ENCODE peak calls at places on chromosomes 3 and 15, in four cellular contexts. A is psoas muscle, R is AG09309, Z is dorsolateral prefrontal cortex. C is an unnamed sample.

GRCh38 chr3:187292631-187293513 is 1.3 kb upstream of the MASP1 start:
- DNase-seq in A (no peak), Z (no peak), R (no peak), C (peak; percentile 28)

GRCh38 chr15:96500491-96500890 is 170.0 kb downstream of the NR2F2 start:
- DNase-seq in A (no peak), R (no peak), Z (no peak), C (no peak)

GRCh38 chr15:57327985-57328471 is 48.3 kb upstream of the CGNL1 start:
- DNase-seq in A (peak; percentile 55), R (peak; percentile 95), Z (no peak), C (no peak)

GRCh38 chr3:142022381-142022780 is 127.0 kb downstream of the TFDP2 start:
- DNase-seq in R (peak; percentile 25), A (no peak), Z (no peak), C (no peak)

GRCh38 chr3:127773752-127774395 is 48.4 kb downstream of the MGLL start:
- DNase-seq in R (no peak), A (peak; percentile 4), Z (no peak), C (no peak)

GRCh38 chr3:56302417-56302816 is 165.8 kb downstream of the ERC2 start:
- DNase-seq in R (no peak), A (no peak), Z (no peak), C (no peak)

GRCh38 chr15:80764535-80764934 is 14.6 kb upstream of the CEMIP start:
- DNase-seq in R (no peak), A (no peak), Z (no peak), C (no peak)

GRCh38 chr15:67887776-67888175 is 47.9 kb upstream of the RNU6-1 start:
- DNase-seq in A (no peak), Z (no peak), R (no peak), C (no peak)

GRCh38 chr15:98744506-98744905 is 96.2 kb downstream of the IGF1R start:
- DNase-seq in Z (no peak), R (no peak), A (no peak), C (no peak)

GRCh38 chr3:55620361-55621025 is 133.4 kb upstream of the WNT5A start:
- DNase-seq in R (peak; percentile 73), A (no peak), Z (no peak), C (no peak)

GRCh38 chr3:24521306-24522154 is 26.9 kb upstream of the THRB start:
- DNase-seq in A (peak; percentile 69), Z (peak; percentile 59), R (no peak), C (peak; percentile 51)

GRCh38 chr3:186511702-186512101 is 32.5 kb downstream of the CRYGS start:
- DNase-seq in R (no peak), A (no peak), Z (no peak), C (no peak)

GRCh38 chr3:183583331-183584245 is 28.1 kb upstream of the KLHL6 start:
- DNase-seq in Z (no peak), A (no peak), R (no peak), C (peak; percentile 14)

DNA sequence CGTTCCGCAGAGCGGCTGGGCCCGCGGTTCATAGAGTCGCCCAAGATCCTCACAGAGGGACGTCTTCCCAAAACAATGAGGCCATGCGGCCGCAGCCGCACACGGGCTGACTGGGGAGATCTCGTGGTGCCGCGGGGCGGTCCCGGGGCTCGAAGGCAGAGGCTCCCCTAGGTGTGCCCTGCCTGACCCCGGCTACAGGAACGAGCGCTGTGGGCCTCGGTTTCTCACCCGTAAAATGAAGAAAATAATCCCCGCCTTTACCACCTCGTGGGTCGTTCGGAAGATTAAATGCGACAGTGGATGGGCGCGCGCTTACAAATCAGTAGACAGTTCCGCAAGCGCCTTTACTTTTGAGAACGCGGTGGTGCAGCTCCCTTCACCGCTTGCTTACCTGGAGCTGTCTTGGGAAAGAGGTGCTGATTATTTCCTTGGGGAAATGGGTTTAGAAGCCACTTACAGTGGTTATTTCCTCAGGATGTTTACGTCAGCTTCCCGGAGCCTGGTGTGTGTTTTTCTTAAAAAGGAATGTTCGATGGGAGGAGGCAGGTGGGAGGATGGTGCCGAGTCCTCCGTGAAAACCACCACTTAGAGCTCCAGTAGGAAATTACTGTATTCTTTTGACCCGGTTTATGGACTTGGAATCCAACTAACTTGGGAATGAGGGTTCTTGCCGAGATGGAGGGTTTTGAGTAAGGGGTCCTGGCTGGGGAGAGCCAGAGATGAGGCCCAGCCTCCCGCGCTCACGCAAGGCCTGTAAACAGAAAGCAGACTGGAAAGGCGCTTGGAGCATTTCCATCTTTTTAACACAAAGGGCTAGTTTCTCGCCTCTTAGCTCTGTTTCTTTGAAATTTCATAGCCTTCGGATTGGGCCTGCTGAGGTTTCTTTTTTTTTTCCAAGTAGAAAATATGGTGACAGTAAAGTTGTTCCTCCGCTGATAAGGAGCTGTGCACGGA is 2.0 kb upstream of the MEX3B start:
- DNase-seq in R (no peak), A (no peak), Z (no peak), C (peak; percentile 15)
- TF ChIP-seq CTCF in R (no peak), A (no peak), Z (no peak), C (peak; percentile 9)

GRCh38 chr15:39270976-39271375 is 309.9 kb upstream of the THBS1 start:
- DNase-seq in Z (no peak), R (peak; percentile 98), A (no peak), C (no peak)
- H3K4me3 ChIP-seq in Z (no peak overlapping the region), R (no peak overlapping the region), A (no peak overlapping the region), C (no peak overlapping the region)

GRCh38 chr3:47250309-47251060 is 32.1 kb downstream of the KIF9 start:
- DNase-seq in A (peak; percentile 33), R (no peak), Z (no peak), C (peak; percentile 34)
- TF ChIP-seq CTCF in A (peak; percentile 60), R (peak; percentile 48), Z (peak; percentile 35), C (peak; percentile 62)

GRCh38 chr3:63921741-63922482 is 9.7 kb upstream of the SCAANT1 start:
- DNase-seq in Z (no peak), R (no peak), A (no peak), C (no peak)
- H3K4me3 ChIP-seq in Z (no peak overlapping the region), R (no peak overlapping the region), A (no peak overlapping the region), C (no peak overlapping the region)

GRCh38 chr3:37603722-37604121 is 258.0 kb upstream of the CTDSPL start:
- DNase-seq in Z (no peak), R (no peak), A (no peak), C (no peak)
- TF ChIP-seq CTCF in Z (no peak), R (no peak), A (no peak), C (no peak)

DNA sequence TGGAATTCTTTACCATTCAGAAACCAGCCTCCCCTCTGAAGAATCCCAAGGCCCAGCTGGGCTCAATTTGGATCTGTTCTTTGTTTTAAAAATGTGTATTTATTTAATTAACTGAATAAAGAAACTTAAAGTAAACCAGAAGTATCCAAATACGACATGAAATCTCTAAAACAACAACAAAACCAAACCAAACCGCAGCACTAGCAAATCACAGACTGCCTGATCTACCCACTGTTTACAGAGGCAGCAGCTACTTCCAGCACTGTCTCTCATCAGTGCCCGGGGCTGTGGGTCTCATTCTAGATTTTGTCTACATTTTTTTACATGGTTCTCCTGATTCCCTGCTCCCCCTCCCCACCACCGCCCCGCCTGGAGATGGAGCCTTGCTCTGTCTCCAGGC is 2.3 kb downstream of the FLNB start:
- DNase-seq in A (no peak), Z (no peak), R (no peak), C (no peak)
- H3K4me3 ChIP-seq in A (peak overlapping the region; percentile 81), Z (peak overlapping the region; percentile 94), R (peak overlapping the region; percentile 98), C (peak overlapping the region; percentile 98)

GRCh38 chr15:55514414-55514850 is 6.4 kb upstream of the DNAAF4 start:
- DNase-seq in R (no peak), A (no peak), Z (no peak), C (no peak)

GRCh38 chr15:55518009-55518408 is 10.0 kb upstream of the DNAAF4 start:
- DNase-seq in A (no peak), R (no peak), Z (no peak), C (no peak)

GRCh38 chr15:55515991-55516776 is 8.2 kb upstream of the DNAAF4 start:
- DNase-seq in Z (no peak), A (no peak), R (no peak), C (no peak)

GRCh38 chr15:55522741-55523450 is 14.9 kb upstream of the DNAAF4 start:
- DNase-seq in Z (no peak), A (no peak), R (no peak), C (no peak)

DNA sequence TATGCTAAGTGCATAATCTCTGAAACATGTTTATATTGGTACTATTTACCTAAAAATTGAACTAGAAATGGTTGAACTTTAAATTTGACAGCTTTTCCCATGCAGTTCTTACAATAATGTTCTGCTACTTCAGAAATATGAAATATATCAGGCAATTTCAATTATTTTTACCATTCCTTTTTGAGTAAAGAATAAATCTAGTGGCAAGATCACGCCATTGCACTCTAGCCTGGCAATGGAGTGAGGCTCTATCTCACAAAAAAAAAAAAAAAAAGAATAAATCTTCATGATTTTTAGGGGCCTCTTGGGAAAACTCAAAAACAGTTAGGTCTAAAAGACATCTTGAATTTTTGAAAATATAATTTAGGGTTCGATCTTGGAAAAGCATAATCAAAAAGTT is 10.6 kb upstream of the DNAAF4 start:
- DNase-seq in A (no peak), Z (no peak), R (no peak), C (no peak)
- TF ChIP-seq CTCF in A (peak; percentile 5), Z (no peak), R (peak; percentile 31), C (no peak)

GRCh38 chr15:63189955-63190691 is 717 bp downstream of the RAB8B start:
- DNase-seq in Z (no peak), A (no peak), R (no peak), C (no peak)
- H3K4me3 ChIP-seq in Z (peak overlapping the region; percentile 71), A (peak overlapping the region; percentile 74), R (peak overlapping the region; percentile 67), C (peak overlapping the region; percentile 66)

DNA sequence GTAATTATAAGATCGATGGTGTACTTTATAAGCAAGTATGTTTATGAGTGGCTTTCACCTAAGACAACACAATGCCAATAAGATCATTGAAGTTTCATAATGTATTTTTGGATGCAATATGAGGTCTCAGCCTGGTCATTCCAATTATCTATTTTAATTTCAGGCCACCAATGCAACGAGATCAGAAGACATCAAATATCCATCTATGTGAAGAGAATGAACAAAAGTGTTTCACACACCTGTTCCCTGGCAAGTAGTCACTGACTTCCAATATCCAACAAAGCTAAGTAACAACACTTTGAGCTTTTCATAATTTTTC is 53.6 kb upstream of the TMCO5A start:
- DNase-seq in Z (no peak), R (no peak), A (no peak), C (no peak)
- TF ChIP-seq CTCF in Z (no peak), R (no peak), A (no peak), C (no peak)

GRCh38 chr15:85331666-85332261 is 48.6 kb upstream of the AKAP13 start:
- DNase-seq in R (no peak), A (no peak), Z (no peak), C (no peak)
- H3K4me3 ChIP-seq in R (no peak overlapping the region), A (no peak overlapping the region), Z (no peak overlapping the region), C (no peak overlapping the region)